ENCODE peak calls at places on chromosomes 4 and X, in nine cellular contexts. F is kidney glomerular epithelial cell, Y is DMS79, H is hippocampal formation, N is neural crest cell, I is T follicular helper cell, K is NB4, R is AG20443, W is tibial artery. D is an unnamed sample.
A peak's percentile ranks its signal among the peaks of the same experiment; 100 is the strongest.

GRCh38 chr4:8763966-8764901 is 107.4 kb downstream of the HMX1 start:
- DNase-seq in W (peak; percentile 53), I (no peak), Y (no peak), F (no peak), N (no peak), K (no peak), H (no peak), R (no peak), D (peak; percentile 58)

GRCh38 chr4:168831585-168831918 is 178.5 kb downstream of the CBR4 start:
- DNase-seq in N (no peak), R (peak; percentile 18), H (no peak), W (no peak), Y (no peak), K (no peak), F (no peak), I (no peak), D (no peak)

GRCh38 chrX:79604364-79604763 is 237.2 kb upstream of the ITM2A start:
- DNase-seq in R (no peak), F (no peak), K (no peak), N (no peak), I (no peak), W (no peak), H (no peak), Y (no peak), D (no peak)

GRCh38 chrX:134338527-134338926 is 101.5 kb downstream of the CCDC160 start:
- DNase-seq in K (peak; percentile 2), N (no peak), W (no peak), R (no peak), I (no peak), F (no peak), Y (no peak), H (no peak), D (no peak)

GRCh38 chr4:1583051-1583785 is 100.9 kb downstream of the FAM53A start:
- DNase-seq in Y (no peak), W (no peak), H (no peak), I (no peak), F (no peak), N (no peak), R (no peak), K (no peak), D (peak; percentile 74)

GRCh38 chrX:13463608-13464007 is 105.8 kb upstream of the EGFL6 start:
- DNase-seq in K (peak; percentile 75), N (no peak), F (no peak), I (no peak), W (peak; percentile 72), Y (no peak), H (no peak), R (peak; percentile 46), D (no peak)

GRCh38 chr4:106541253-106541652 is 172.7 kb upstream of the GIMD1 start:
- DNase-seq in K (no peak), R (peak; percentile 55), H (no peak), I (no peak), F (peak; percentile 63), W (no peak), Y (no peak), N (no peak), D (no peak)

GRCh38 chr4:123740236-123740635 is 343.6 kb downstream of the SPRY1 start:
- DNase-seq in K (no peak), R (no peak), I (no peak), Y (no peak), F (no peak), N (no peak), W (no peak), H (no peak), D (no peak)

GRCh38 chr4:164039482-164039881 is 545.0 kb downstream of the TMA16 start:
- DNase-seq in W (no peak), R (no peak), K (no peak), N (no peak), Y (no peak), H (no peak), I (no peak), F (no peak), D (no peak)

GRCh38 chr4:20253272-20253798 is 1.6 kb downstream of the SLIT2 start:
- DNase-seq in I (no peak), R (no peak), K (no peak), H (no peak), F (no peak), W (no peak), Y (no peak), N (no peak), D (no peak)

GRCh38 chr4:86033171-86033570 is 326.7 kb downstream of the MAPK10 start:
- DNase-seq in W (peak; percentile 78), F (no peak), Y (no peak), I (no peak), N (no peak), H (no peak), K (peak; percentile 37), R (peak; percentile 35), D (no peak)

GRCh38 chr4:3362431-3363287 is 69.8 kb downstream of the RGS12 start:
- DNase-seq in N (no peak), I (no peak), H (no peak), K (peak; percentile 12), Y (no peak), R (no peak), F (no peak), W (no peak), D (no peak)

GRCh38 chrX:118593407-118593806 is 97.8 kb downstream of the DOCK11 start:
- DNase-seq in I (no peak), W (no peak), F (no peak), N (no peak), H (no peak), R (no peak), K (peak; percentile 19), Y (no peak), D (no peak)

GRCh38 chr4:21181716-21182115 is 481.5 kb downstream of the PACRGL start:
- DNase-seq in R (no peak), H (no peak), F (no peak), I (no peak), N (no peak), W (no peak), K (no peak), Y (no peak), D (no peak)

D was measured in spleen.